ENCODE peak calls at places on chromosomes 16 and 17, in eight cellular contexts. C is astrocyte of the hippocampus, I is NCI-H1436, R is AG04449, M is fibroblast of the conjunctiva, Y is neural crest cell, A is OCI-LY7, T is tibial nerve. J is an unnamed sample.

GRCh38 chr17:632551-632950 is 82.1 kb downstream of the VPS53 start:
- DNase-seq in Y (no peak), A (no peak), C (no peak), I (no peak), R (no peak), M (no peak), T (no peak), J (no peak)

GRCh38 chr17:17837380-17837821 is 615 bp upstream of the SREBF1 start:
- DNase-seq in R (no peak), M (peak), T (peak), A (peak), Y (no peak), C (no peak), I (no peak), J (no peak)

GRCh38 chr16:69932228-69932627 is 18.9 kb upstream of the CLEC18A start:
- DNase-seq in Y (no peak), I (no peak), M (no peak), C (no peak), R (no peak), T (no peak), A (no peak), J (no peak)

GRCh38 chr17:75518201-75518600 is 1.9 kb downstream of the TSEN54 start:
- DNase-seq in I (no peak), M (no peak), Y (no peak), C (no peak), T (no peak), R (no peak), A (peak), J (peak)

GRCh38 chr17:28552201-28552999 is at the start of gene UNC119:
- DNase-seq in C (peak), T (peak), M (peak), A (peak), R (no peak), I (peak), Y (peak), J (peak)

GRCh38 chr16:88061346-88062110 is 110.3 kb downstream of the BANP start:
- DNase-seq in T (no peak), A (no peak), M (no peak), C (no peak), R (no peak), Y (no peak), I (no peak), J (no peak)

GRCh38 chr17:42288078-42288984 is at the start of gene STAT5A:
- DNase-seq in I (peak), R (no peak), C (peak), M (peak), Y (peak), A (peak), T (peak), J (peak)

GRCh38 chr17:35554668-35555067 is 6.0 kb downstream of the SLFN14 start:
- DNase-seq in A (no peak), I (no peak), T (no peak), C (no peak), R (no peak), M (no peak), Y (no peak), J (no peak)

GRCh38 chr17:16428098-16428882 is 12.9 kb downstream of the TRPV2 start:
- DNase-seq in I (peak), A (peak), M (no peak), C (peak), Y (peak), R (no peak), T (no peak), J (no peak)

GRCh38 chr17:78996781-78997201 is 12.8 kb downstream of the CANT1 start:
- DNase-seq in M (no peak), I (no peak), C (no peak), A (no peak), T (no peak), Y (no peak), R (no peak), J (no peak)

GRCh38 chr16:66681676-66682075 is 14.9 kb downstream of the CMTM4 start:
- DNase-seq in I (no peak), R (no peak), M (no peak), A (no peak), T (no peak), Y (no peak), C (no peak), J (no peak)

GRCh38 chr16:28543072-28543471 is 4.3 kb upstream of the NUPR1 start:
- DNase-seq in T (peak), M (no peak), R (no peak), Y (no peak), C (no peak), I (no peak), A (peak), J (no peak)

GRCh38 chr16:9340402-9341095 is 249.1 kb downstream of the HAPSTR1 start:
- DNase-seq in Y (no peak), A (no peak), I (no peak), T (no peak), C (no peak), M (no peak), R (no peak), J (no peak)

GRCh38 chr16:24523569-24523968 is 15.8 kb upstream of the RBBP6 start:
- DNase-seq in M (no peak), I (no peak), A (no peak), R (no peak), T (no peak), Y (no peak), C (no peak), J (no peak)

GRCh38 chr16:65774350-65774749 is 592.1 kb upstream of the CDH5 start:
- DNase-seq in A (no peak), R (no peak), I (no peak), M (no peak), C (no peak), Y (no peak), T (no peak), J (no peak)

GRCh38 chr17:66369830-66370229 is 67.4 kb downstream of the PRKCA start:
- DNase-seq in I (no peak), M (no peak), T (no peak), Y (no peak), R (no peak), A (no peak), C (no peak), J (no peak)

GRCh38 chr16:27401768-27402568 is at the start of gene IL21R:
- DNase-seq in R (no peak), M (no peak), I (no peak), Y (no peak), A (peak), C (peak), T (no peak), J (peak)

GRCh38 chr17:10224592-10225195 is 26.3 kb upstream of the GAS7 start:
- DNase-seq in Y (no peak), T (no peak), R (no peak), C (no peak), M (no peak), A (no peak), I (no peak), J (no peak)

GRCh38 chr16:89721644-89722391 is 481 bp downstream of the ZNF276 start:
- DNase-seq in Y (no peak), A (peak), I (peak), T (no peak), M (no peak), C (peak), R (no peak), J (peak)

GRCh38 chr16:27598921-27599565 is 49.1 kb downstream of the KATNIP start:
- DNase-seq in A (no peak), M (no peak), Y (no peak), R (no peak), T (no peak), C (no peak), I (no peak), J (no peak)

GRCh38 chr17:35345926-35346771 is 27.3 kb downstream of the SLFN11 start:
- DNase-seq in R (no peak), T (peak), A (no peak), Y (no peak), I (no peak), M (no peak), C (peak), J (peak)

GRCh38 chr17:8698142-8699050 is 46.2 kb downstream of the CCDC42 start:
- DNase-seq in C (peak), I (no peak), M (peak), A (no peak), T (no peak), Y (no peak), R (no peak), J (no peak)

GRCh38 chr17:39722965-39723848 is 7.1 kb downstream of the MIEN1 start:
- DNase-seq in R (no peak), M (no peak), Y (no peak), I (no peak), A (no peak), C (no peak), T (no peak), J (no peak)

GRCh38 chr17:49393491-49394255 is 21.0 kb downstream of the PHB1 start:
- DNase-seq in A (no peak), I (no peak), R (no peak), M (no peak), C (peak), T (no peak), Y (no peak), J (no peak)

GRCh38 chr16:546909-547770 is 13.1 kb upstream of the PRR35 start:
- DNase-seq in R (no peak), Y (peak), C (peak), T (peak), I (peak), A (no peak), M (no peak), J (peak)

GRCh38 chr16:70679653-70680494 is 6.0 kb downstream of the MTSS2 start:
- DNase-seq in C (peak), T (no peak), A (no peak), R (no peak), M (no peak), I (no peak), Y (no peak), J (no peak)

GRCh38 chr17:43857141-43857540 is 10.2 kb downstream of the CD300LG start:
- DNase-seq in M (no peak), R (no peak), T (no peak), C (no peak), A (no peak), I (no peak), Y (no peak), J (no peak)

GRCh38 chr17:77857613-77858012 is 100.9 kb upstream of the TNRC6C start:
- DNase-seq in R (no peak), A (no peak), I (no peak), C (no peak), T (no peak), M (no peak), Y (no peak), J (no peak)

GRCh38 chr16:64282181-64282580 is 839.7 kb downstream of the CDH11 start:
- DNase-seq in I (no peak), A (no peak), M (no peak), R (no peak), C (no peak), Y (no peak), T (no peak), J (no peak)

GRCh38 chr16:23690771-23691482 is 12.2 kb downstream of the PLK1 start:
- DNase-seq in I (no peak), M (no peak), T (no peak), C (no peak), Y (no peak), R (no peak), A (no peak), J (no peak)

GRCh38 chr17:62916684-62917571 is 49.1 kb upstream of the TANC2 start:
- DNase-seq in Y (no peak), A (no peak), T (no peak), I (no peak), R (no peak), C (peak), M (no peak), J (no peak)

GRCh38 chr17:74641224-74641948 is 17.8 kb upstream of the CD300E start:
- DNase-seq in Y (no peak), I (no peak), M (no peak), C (no peak), A (no peak), R (no peak), T (no peak), J (no peak)

GRCh38 chr16:3764409-3764808 is 47.1 kb upstream of the TRAP1 start:
- DNase-seq in M (no peak), I (no peak), T (no peak), A (no peak), R (no peak), Y (no peak), C (no peak), J (no peak)

GRCh38 chr17:81060416-81060815 is 25.5 kb downstream of the BAIAP2 start:
- DNase-seq in M (no peak), T (no peak), C (no peak), A (no peak), I (no peak), R (no peak), Y (no peak), J (no peak)

GRCh38 chr16:21626659-21627277 is 25.6 kb downstream of the IGSF6 start:
- DNase-seq in Y (no peak), R (peak), I (no peak), M (peak), C (peak), A (peak), T (peak), J (peak)

GRCh38 chr17:34673516-34673915 is 94.1 kb downstream of the TMEM132E start:
- DNase-seq in C (no peak), I (no peak), R (no peak), T (no peak), M (no peak), A (no peak), Y (no peak), J (no peak)

GRCh38 chr16:68526143-68526781 is 12.8 kb upstream of the ZFP90 start:
- DNase-seq in M (no peak), C (no peak), Y (no peak), A (peak), I (no peak), R (no peak), T (no peak), J (no peak)

GRCh38 chr17:1289695-1290094 is 10.2 kb downstream of the TRARG1 start:
- DNase-seq in Y (no peak), A (no peak), R (no peak), C (no peak), T (no peak), M (no peak), I (no peak), J (no peak)

GRCh38 chr17:79046501-79047280 is 22.7 kb downstream of the C1QTNF1 start:
- DNase-seq in Y (no peak), C (no peak), M (peak), I (no peak), R (no peak), T (no peak), A (no peak), J (no peak)

GRCh38 chr17:22265807-22266206 is 573.5 kb downstream of the KCNJ18 start:
- DNase-seq in Y (no peak), R (no peak), C (no peak), I (no peak), T (no peak), M (no peak), A (no peak), J (no peak)